ENCODE peak calls at places on chromosome 13, in ten cellular contexts. N, I, A, H, Q, D, Y, O, R and B are unnamed samples.
A peak's percentile ranks its signal among the peaks of the same experiment; 100 is the strongest.

GRCh38 chr13:52348983-52349780 is 56.8 kb downstream of the THSD1 start:
- DNase-seq in O (peak; percentile 85), D (no peak), N (no peak), A (no peak), Q (no peak), Y (no peak), I (peak; percentile 8), R (peak; percentile 58), H (no peak), B (no peak)

GRCh38 chr13:100545684-100546061 is 42.9 kb downstream of the GGACT start:
- DNase-seq in D (no peak), O (no peak), A (no peak), R (no peak), Q (no peak), I (no peak), Y (no peak), N (no peak), H (no peak), B (no peak)

GRCh38 chr13:30803791-30804190 is 68.4 kb downstream of the ALOX5AP start:
- DNase-seq in O (no peak), I (no peak), Q (no peak), R (no peak), A (no peak), D (no peak), N (no peak), H (no peak), Y (no peak), B (no peak)

GRCh38 chr13:23810842-23811241 is 78.4 kb downstream of the MIPEP start:
- DNase-seq in Q (no peak), Y (no peak), R (no peak), A (no peak), D (no peak), I (no peak), H (no peak), N (no peak), O (no peak), B (no peak)

GRCh38 chr13:94660695-94661324 is 51.5 kb downstream of the SOX21 start:
- DNase-seq in R (peak; percentile 13), A (no peak), I (no peak), H (no peak), Y (no peak), Q (no peak), O (peak; percentile 41), N (peak; percentile 24), D (peak; percentile 82), B (no peak)

GRCh38 chr13:76887070-76887563 is 912 bp upstream of the KCTD12 start:
- DNase-seq in O (no peak), A (peak; percentile 42), Y (no peak), I (no peak), D (no peak), Q (peak; percentile 31), N (no peak), R (no peak), H (no peak), B (no peak)

GRCh38 chr13:49701481-49701880 is 10.2 kb upstream of the EBPL start:
- DNase-seq in A (no peak), Y (no peak), H (no peak), O (no peak), Q (no peak), N (no peak), I (no peak), D (no peak), R (no peak), B (no peak)

GRCh38 chr13:79528759-79529191 is 47.8 kb downstream of the NDFIP2 start:
- DNase-seq in D (no peak), N (no peak), H (no peak), A (peak; percentile 73), Y (no peak), O (peak; percentile 48), Q (no peak), R (no peak), I (no peak), B (no peak)

GRCh38 chr13:32117696-32118095 is 86.1 kb downstream of the FRY start:
- DNase-seq in Y (peak; percentile 64), Q (peak; percentile 62), A (no peak), H (no peak), I (no peak), O (peak; percentile 8), N (no peak), D (no peak), R (peak; percentile 64), B (no peak)

GRCh38 chr13:107275945-107276614 is 708.1 kb upstream of the ARGLU1 start:
- DNase-seq in R (no peak), D (no peak), Q (no peak), A (no peak), I (no peak), H (no peak), Y (no peak), O (no peak), N (no peak), B (no peak)

GRCh38 chr13:93244141-93244917 is 17.7 kb downstream of the GPC6 start:
- DNase-seq in R (peak; percentile 19), N (peak; percentile 37), A (no peak), D (no peak), Y (no peak), H (no peak), I (no peak), O (peak; percentile 67), Q (peak; percentile 26), B (no peak)

GRCh38 chr13:113167575-113167974 is 9.1 kb downstream of the PROZ start:
- DNase-seq in D (no peak), R (no peak), O (no peak), A (no peak), I (no peak), N (no peak), Q (no peak), H (no peak), Y (no peak), B (no peak)

GRCh38 chr13:49776871-49777270 is 15.6 kb downstream of the KPNA3 start:
- DNase-seq in A (no peak), N (no peak), Y (no peak), Q (no peak), H (peak; percentile 1), R (no peak), D (no peak), O (peak; percentile 43), I (no peak), B (no peak)

GRCh38 chr13:27388236-27388635 is 36.2 kb upstream of the GTF3A start:
- DNase-seq in Q (no peak), D (no peak), O (no peak), I (no peak), N (no peak), A (no peak), R (no peak), H (no peak), Y (no peak), B (no peak)

GRCh38 chr13:74325106-74325505 is 190.9 kb upstream of the KLF12 start:
- DNase-seq in R (peak; percentile 24), H (no peak), A (peak; percentile 75), Q (no peak), O (peak; percentile 87), D (peak; percentile 97), I (no peak), Y (no peak), N (peak; percentile 58), B (no peak)

GRCh38 chr13:53237696-53238095 is 209.1 kb downstream of the OLFM4 start:
- DNase-seq in H (no peak), O (no peak), D (no peak), N (no peak), A (no peak), I (no peak), Q (no peak), R (no peak), Y (no peak), B (no peak)

GRCh38 chr13:27789495-27790303 is 2.6 kb upstream of the GSX1 start:
- DNase-seq in I (no peak), A (no peak), Y (no peak), H (no peak), D (no peak), R (no peak), Q (no peak), O (no peak), N (no peak), B (no peak)

GRCh38 chr13:50948576-50948975 is 39.0 kb downstream of the RNASEH2B start:
- DNase-seq in O (peak; percentile 5), R (no peak), D (no peak), Y (no peak), Q (no peak), I (no peak), N (no peak), H (no peak), A (no peak), B (no peak)

GRCh38 chr13:48505597-48506091 is 27.2 kb downstream of the RCBTB2 start:
- DNase-seq in Q (no peak), I (peak; percentile 34), D (peak; percentile 68), H (no peak), R (peak; percentile 93), O (peak; percentile 71), N (peak; percentile 60), Y (no peak), A (no peak), B (no peak)